ENCODE peak calls at places on chromosomes 7 and 10, in four cellular contexts. B is transverse colon; G is GM13977; V is activated effector memory CD4-positive, alpha-beta T cell treated with Interleukin-2 at 50 U/mL for 16 hours. D is an unnamed sample.

GRCh38 chr10:85492684-85493083 is 873.9 kb downstream of the GRID1 start:
- DNase-seq in B (no peak), G (no peak), V (no peak), D (no peak)

GRCh38 chr7:157113607-157114006 is 25.1 kb upstream of the UBE3C start:
- DNase-seq in B (no peak), G (no peak), V (no peak), D (no peak)

GRCh38 chr10:128324058-128324457 is 197.8 kb upstream of the MKI67 start:
- DNase-seq in B (peak), G (no peak), V (no peak), D (peak)

GRCh38 chr10:89001024-89001423 is 10.4 kb downstream of the FAS start:
- DNase-seq in B (no peak), G (no peak), V (no peak), D (no peak)

GRCh38 chr7:28750981-28751380 is 207.1 kb downstream of the TRIL start:
- DNase-seq in B (no peak), G (no peak), V (no peak), D (no peak)

GRCh38 chr10:30493609-30494530 is 59.9 kb downstream of the MAP3K8 start:
- DNase-seq in B (peak), G (peak), V (no peak), D (peak)

GRCh38 chr10:104913390-104913789 is 272.3 kb downstream of the SORCS3 start:
- DNase-seq in B (no peak), G (no peak), V (no peak), D (no peak)

GRCh38 chr10:88791924-88792323 is 10.6 kb upstream of the LIPM start:
- DNase-seq in B (no peak), G (no peak), V (no peak), D (peak)

GRCh38 chr10:118725784-118726507 is 28.8 kb downstream of the CACUL1 start:
- DNase-seq in B (no peak), G (no peak), V (no peak), D (peak)

GRCh38 chr10:122258136-122259074 is 12.7 kb upstream of the BTBD16 start:
- DNase-seq in B (no peak), G (no peak), V (no peak), D (no peak)

GRCh38 chr7:3236268-3236667 is 64.8 kb upstream of the SDK1 start:
- DNase-seq in B (no peak), G (no peak), V (no peak), D (no peak)

GRCh38 chr7:81447351-81447952 is 322.4 kb downstream of the HGF start:
- DNase-seq in B (peak), G (no peak), V (no peak), D (no peak)

GRCh38 chr10:75465110-75465509 is 33.7 kb downstream of the LRMDA start:
- DNase-seq in B (no peak), G (no peak), V (no peak), D (no peak)

GRCh38 chr7:145624618-145625017 is 492.0 kb upstream of the CNTNAP2 start:
- DNase-seq in B (no peak), G (no peak), V (no peak), D (no peak)

GRCh38 chr7:29606830-29607229 is 43.2 kb downstream of the PRR15 start:
- DNase-seq in B (no peak), G (no peak), V (no peak), D (no peak)

GRCh38 chr10:27884185-27884630 is 114.7 kb downstream of the ODAD2 start:
- DNase-seq in B (no peak), G (no peak), V (no peak), D (peak)

GRCh38 chr7:150370612-150371071 is 2.0 kb downstream of the REPIN1 start:
- DNase-seq in B (no peak), G (no peak), V (no peak), D (no peak)

GRCh38 chr10:35371731-35372130 is 35.4 kb downstream of the CCNY start:
- DNase-seq in B (no peak), G (no peak), V (no peak), D (no peak)

GRCh38 chr7:5869691-5870090 is 10.9 kb upstream of the OCM start:
- DNase-seq in B (no peak), G (no peak), V (no peak), D (no peak)

GRCh38 chr7:94115316-94115715 is 111.2 kb upstream of the BET1 start:
- DNase-seq in B (no peak), G (no peak), V (no peak), D (no peak)

GRCh38 chr7:120273476-120273975 is 551 bp downstream of the KCND2 start:
- DNase-seq in B (no peak), G (peak), V (no peak), D (peak)

GRCh38 chr7:412313-412710 is 107.3 kb downstream of the PDGFA start:
- DNase-seq in B (no peak), G (no peak), V (no peak), D (no peak)

D was measured in MG63.